ENCODE peak calls at places on chromosome 15, in nine cellular contexts. L is psoas muscle, N is mammary epithelial cell, O is neuronal stem cell, Z is neural progenitor cell, I is spleen, A is Peyer's patch, W is hepatocyte, H is SJSA1. C is an unnamed sample.

GRCh38 chr15:31591908-31592307 is 265.3 kb downstream of the KLF13 start:
- DNase-seq in L (no peak), N (no peak), O (no peak), Z (no peak), I (no peak), A (no peak), W (no peak), H (no peak), C (no peak)

GRCh38 chr15:40250304-40250656 is 11.4 kb downstream of the PAK6 start:
- DNase-seq in L (no peak), N (no peak), O (no peak), Z (no peak), I (no peak), A (no peak), W (no peak), H (no peak), C (no peak)

GRCh38 chr15:50112488-50113186 is 6.4 kb downstream of the ATP8B4 start:
- DNase-seq in L (no peak), N (no peak), O (no peak), Z (no peak), I (no peak), A (no peak), W (no peak), H (no peak), C (no peak)

GRCh38 chr15:65954289-65954741 is 85.0 kb downstream of the RAB11A start:
- DNase-seq in L (no peak), N (peak; percentile 84), O (no peak), Z (peak; percentile 24), I (no peak), A (no peak), W (no peak), H (no peak), C (no peak)

GRCh38 chr15:98653686-98654085 is 5.3 kb downstream of the IGF1R start:
- DNase-seq in L (no peak), N (no peak), O (no peak), Z (no peak), I (no peak), A (no peak), W (no peak), H (no peak), C (no peak)

GRCh38 chr15:91426412-91426811 is 326.4 kb downstream of the SV2B start:
- DNase-seq in L (no peak), N (peak; percentile 94), O (no peak), Z (no peak), I (no peak), A (no peak), W (no peak), H (no peak), C (no peak)

GRCh38 chr15:79283252-79284048 is 928 bp downstream of the ANKRD34C start:
- DNase-seq in L (peak; percentile 58), N (peak; percentile 37), O (peak; percentile 73), Z (peak; percentile 92), I (no peak), A (no peak), W (peak; percentile 80), H (peak; percentile 18), C (peak; percentile 14)

GRCh38 chr15:47588968-47589367 is 128.3 kb upstream of the SEMA6D start:
- DNase-seq in L (no peak), N (no peak), O (no peak), Z (no peak), I (no peak), A (no peak), W (peak; percentile 10), H (no peak), C (no peak)

GRCh38 chr15:41791547-41791937 is 17.3 kb downstream of the MAPKBP1 start:
- DNase-seq in L (no peak), N (no peak), O (no peak), Z (no peak), I (no peak), A (no peak), W (no peak), H (no peak), C (no peak)

GRCh38 chr15:91413142-91413541 is 313.1 kb downstream of the SV2B start:
- DNase-seq in L (no peak), N (peak; percentile 20), O (no peak), Z (no peak), I (no peak), A (no peak), W (no peak), H (no peak), C (no peak)

GRCh38 chr15:70480196-70480856 is 283.0 kb downstream of the UACA start:
- DNase-seq in L (no peak), N (no peak), O (no peak), Z (no peak), I (peak; percentile 73), A (peak; percentile 49), W (no peak), H (no peak), C (peak; percentile 69)

GRCh38 chr15:98560338-98560737 is 88.0 kb upstream of the IGF1R start:
- DNase-seq in L (no peak), N (peak; percentile 97), O (no peak), Z (no peak), I (no peak), A (no peak), W (no peak), H (no peak), C (no peak)

GRCh38 chr15:53757906-53758305 is 1.6 kb downstream of the WDR72 start:
- DNase-seq in L (no peak), N (no peak), O (no peak), Z (no peak), I (no peak), A (no peak), W (no peak), H (no peak), C (no peak)

GRCh38 chr15:101358895-101359294 is 63.8 kb upstream of the SNRPA1 start:
- DNase-seq in L (no peak), N (peak; percentile 94), O (no peak), Z (no peak), I (no peak), A (no peak), W (no peak), H (peak; percentile 19), C (no peak)

GRCh38 chr15:70083946-70084345 is 13.8 kb downstream of the TLE3 start:
- DNase-seq in L (no peak), N (no peak), O (no peak), Z (no peak), I (no peak), A (no peak), W (no peak), H (no peak), C (no peak)

GRCh38 chr15:26023231-26023630 is 160.1 kb upstream of the ATP10A start:
- DNase-seq in L (no peak), N (no peak), O (no peak), Z (no peak), I (no peak), A (no peak), W (no peak), H (no peak), C (no peak)

GRCh38 chr15:63381301-63382192 is at the start of gene CA12:
- DNase-seq in L (peak; percentile 63), N (peak; percentile 56), O (peak; percentile 38), Z (peak; percentile 70), I (peak; percentile 79), A (no peak), W (peak; percentile 68), H (peak; percentile 40), C (no peak)

GRCh38 chr15:100958326-100959065 is 39.3 kb downstream of the LRRK1 start:
- DNase-seq in L (no peak), N (no peak), O (no peak), Z (no peak), I (no peak), A (no peak), W (no peak), H (peak; percentile 74), C (no peak)

GRCh38 chr15:77892335-77892734 is 185.2 kb downstream of the TBC1D2B start:
- DNase-seq in L (no peak), N (no peak), O (no peak), Z (no peak), I (peak; percentile 30), A (no peak), W (no peak), H (no peak), C (no peak)

GRCh38 chr15:77886805-77887448 is 190.6 kb downstream of the TBC1D2B start:
- DNase-seq in L (no peak), N (no peak), O (no peak), Z (no peak), I (no peak), A (no peak), W (no peak), H (no peak), C (no peak)

GRCh38 chr15:77889009-77889806 is 188.3 kb downstream of the TBC1D2B start:
- DNase-seq in L (peak; percentile 39), N (no peak), O (no peak), Z (no peak), I (no peak), A (no peak), W (no peak), H (no peak), C (no peak)
- H3K27ac ChIP-seq in L (peak overlapping the region; percentile 36), N (no peak overlapping the region), O (no peak overlapping the region), Z (no peak overlapping the region), I (no peak overlapping the region), A (no peak overlapping the region), W (no peak overlapping the region), H (no peak overlapping the region), C (no peak overlapping the region)

DNA sequence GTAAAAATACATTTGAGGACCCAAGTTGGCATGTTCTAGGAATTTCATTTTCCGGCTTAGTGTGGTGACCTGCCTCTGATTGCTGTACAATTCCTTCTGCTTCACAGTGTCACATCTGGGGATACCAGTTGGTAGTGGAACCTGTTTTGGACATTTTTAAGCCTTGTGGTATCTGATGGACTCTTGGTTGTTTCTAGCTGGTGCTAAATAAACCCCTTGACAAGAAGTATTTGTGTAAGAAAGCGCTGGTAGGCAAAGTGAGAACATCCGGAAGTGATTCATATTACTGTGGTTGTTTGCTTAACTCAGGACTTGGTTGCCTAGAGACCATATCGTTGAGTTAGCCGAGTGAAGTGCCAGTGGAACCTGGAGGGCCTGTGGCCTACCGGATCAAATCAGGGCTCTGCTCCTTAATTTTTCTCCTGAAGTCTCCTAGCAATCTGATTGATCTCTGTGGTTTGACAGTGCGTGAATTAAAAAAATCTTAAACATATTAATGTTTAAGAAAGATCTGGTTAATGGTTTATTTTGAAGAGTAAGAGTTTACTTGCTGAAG is 12.8 kb downstream of the IQGAP1 start:
- DNase-seq in L (peak; percentile 75), N (peak; percentile 91), O (peak; percentile 26), Z (peak; percentile 57), I (no peak), A (peak; percentile 60), W (peak; percentile 89), H (peak; percentile 84), C (peak; percentile 70)
- H3K4me3 ChIP-seq in L (peak overlapping the region; percentile 38), N (peak overlapping the region; percentile 8), O (no peak overlapping the region), Z (no peak overlapping the region), I (peak overlapping the region; percentile 3), A (no peak overlapping the region), W (no peak overlapping the region), H (no peak overlapping the region), C (no peak overlapping the region)

DNA sequence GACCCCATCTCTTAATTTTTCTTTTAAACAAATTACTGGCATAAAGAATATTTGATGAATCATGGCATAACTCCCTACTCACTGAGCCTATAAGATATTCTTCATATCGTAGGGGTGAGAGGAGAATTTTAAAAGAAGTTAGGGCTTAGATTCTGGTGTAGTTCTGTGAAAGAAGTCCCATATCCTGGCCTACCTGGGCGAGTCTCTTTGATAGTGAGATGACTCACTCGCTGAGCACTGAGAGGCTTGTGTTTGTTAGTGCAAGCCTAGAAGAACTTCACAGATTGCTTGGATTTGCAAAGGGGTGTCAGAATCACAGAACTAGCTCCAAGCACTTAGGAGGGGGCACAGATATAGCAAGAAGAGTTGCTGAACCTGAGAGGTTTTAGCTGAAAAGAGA is 133.8 kb upstream of the TMC3 start:
- DNase-seq in L (no peak), N (peak; percentile 43), O (no peak), Z (no peak), I (no peak), A (no peak), W (no peak), H (no peak), C (no peak)
- H3K27ac ChIP-seq in L (no peak overlapping the region), N (peak overlapping the region; percentile 4), O (no peak overlapping the region), Z (no peak overlapping the region), I (no peak overlapping the region), A (no peak overlapping the region), W (no peak overlapping the region), H (no peak overlapping the region), C (no peak overlapping the region)

GRCh38 chr15:73750951-73751350 is 2.2 kb downstream of the INSYN1 start:
- DNase-seq in L (no peak), N (no peak), O (no peak), Z (no peak), I (no peak), A (no peak), W (no peak), H (no peak), C (no peak)
- H3K4me3 ChIP-seq in L (no peak overlapping the region), N (no peak overlapping the region), O (no peak overlapping the region), Z (peak overlapping the region; percentile 71), I (no peak overlapping the region), A (no peak overlapping the region), W (no peak overlapping the region), H (no peak overlapping the region), C (no peak overlapping the region)

C was measured in CD8-positive, alpha-beta T cell.